ENCODE peak calls at places on chromosome 10, in four cellular contexts. O is A172, L is hypothalamus, Y is ureter. T is an unnamed sample.

GRCh38 chr10:50908366-50908765 is 22.9 kb upstream of the A1CF start:
- DNase-seq in O (no peak), Y (no peak), L (no peak), T (no peak)

GRCh38 chr10:113613427-113613826 is 50.4 kb downstream of the NRAP start:
- DNase-seq in L (no peak), Y (no peak), O (no peak), T (no peak)

GRCh38 chr10:114801411-114801813 is 20.2 kb upstream of the FHIP2A start:
- DNase-seq in Y (no peak), O (no peak), L (no peak), T (no peak)

GRCh38 chr10:126272526-126272925 is 115.8 kb downstream of the ADAM12 start:
- DNase-seq in L (no peak), O (no peak), Y (no peak), T (no peak)

GRCh38 chr10:73956476-73957338 is 41.2 kb upstream of the VCL start:
- DNase-seq in Y (no peak), L (no peak), O (peak; percentile 85), T (peak; percentile 61)

GRCh38 chr10:63267414-63268138 is 134.4 kb downstream of the NRBF2 start:
- DNase-seq in Y (no peak), O (peak; percentile 70), L (peak; percentile 7), T (peak; percentile 72)

GRCh38 chr10:65548046-65548445 is 1377.8 kb upstream of the LRRTM3 start:
- DNase-seq in Y (no peak), L (no peak), O (no peak), T (no peak)

GRCh38 chr10:18312385-18313145 is 172.3 kb downstream of the CACNB2 start:
- DNase-seq in L (no peak), O (peak; percentile 60), Y (no peak), T (peak; percentile 5)

GRCh38 chr10:57249615-57250281 is 888.7 kb upstream of the ZWINT start:
- DNase-seq in O (no peak), L (no peak), Y (no peak), T (no peak)

GRCh38 chr10:73650537-73651331 is 5.1 kb downstream of the SYNPO2L start:
- DNase-seq in O (no peak), L (peak; percentile 24), Y (no peak), T (peak; percentile 83)

GRCh38 chr10:29266641-29267040 is 22.2 kb upstream of the LYZL1 start:
- DNase-seq in O (no peak), L (peak; percentile 2), Y (no peak), T (no peak)

GRCh38 chr10:126397640-126398382 is 9.5 kb upstream of the ADAM12 start:
- DNase-seq in L (no peak), O (peak; percentile 96), Y (no peak), T (peak; percentile 85)

GRCh38 chr10:78298835-78299234 is 265.2 kb downstream of the RPS24 start:
- DNase-seq in O (no peak), Y (no peak), L (no peak), T (no peak)

GRCh38 chr10:29649561-29650551 is 15.1 kb upstream of the SVIL start:
- DNase-seq in L (no peak), O (no peak), Y (no peak), T (no peak)

GRCh38 chr10:90930070-90930837 is 9.4 kb upstream of the ANKRD1 start:
- DNase-seq in O (peak; percentile 92), Y (no peak), L (no peak), T (peak; percentile 82)

GRCh38 chr10:112838784-112839481 is 111.1 kb upstream of the TCF7L2 start:
- DNase-seq in O (no peak), L (no peak), Y (no peak), T (no peak)

GRCh38 chr10:93081834-93082233 is 8.1 kb downstream of the CYP26A1 start:
- DNase-seq in L (no peak), Y (no peak), O (no peak), T (no peak)

GRCh38 chr10:103616705-103617361 is 123.3 kb downstream of the NEURL1 start:
- DNase-seq in O (no peak), L (no peak), Y (peak; percentile 76), T (no peak)

GRCh38 chr10:56346845-56347415 is 14.1 kb downstream of the ZWINT start:
- DNase-seq in O (peak; percentile 17), L (no peak), Y (no peak), T (no peak)

GRCh38 chr10:132138133-132138532 is 48.6 kb upstream of the DPYSL4 start:
- DNase-seq in O (no peak), Y (no peak), L (no peak), T (no peak)